ENCODE peak calls at places on chromosomes 13 and 19, in four cellular contexts. R is colonic mucosa, S is hepatocyte, L is Peyer's patch. I is an unnamed sample.

GRCh38 chr19:40811478-40812341 is 12.7 kb downstream of the EGLN2 start:
- DNase-seq in L (no peak), R (peak; percentile 33), S (peak; percentile 77), I (no peak)

GRCh38 chr13:37546087-37546486 is 52.5 kb downstream of the POSTN start:
- DNase-seq in S (no peak), R (no peak), L (no peak), I (no peak)

GRCh38 chr19:32406161-32407003 is 812 bp downstream of the DPY19L3 start:
- DNase-seq in R (no peak), S (no peak), L (no peak), I (peak; percentile 31)

GRCh38 chr19:44587863-44588752 is 25.3 kb upstream of the IGSF23 start:
- DNase-seq in L (no peak), R (no peak), S (peak; percentile 55), I (peak; percentile 68)

GRCh38 chr19:20247016-20247683 is 80.1 kb downstream of the ZNF486 start:
- DNase-seq in R (no peak), S (peak; percentile 58), L (no peak), I (no peak)

GRCh38 chr19:47105874-47106273 is 7.7 kb downstream of the ZC3H4 start:
- DNase-seq in R (no peak), L (no peak), S (no peak), I (no peak)

GRCh38 chr13:93932901-93933300 is 546.6 kb downstream of the DCT start:
- DNase-seq in S (no peak), L (no peak), R (no peak), I (no peak)

GRCh38 chr13:48018637-48019036 is 17.6 kb upstream of the SUCLA2 start:
- DNase-seq in R (no peak), L (no peak), S (no peak), I (no peak)

GRCh38 chr13:26482451-26483197 is 74.9 kb upstream of the WASF3 start:
- DNase-seq in R (peak; percentile 82), L (peak; percentile 89), S (peak; percentile 76), I (peak; percentile 83)

GRCh38 chr19:45097776-45098520 is 5.0 kb downstream of the PPP1R37 start:
- DNase-seq in L (peak; percentile 82), S (peak; percentile 92), R (peak; percentile 48), I (peak; percentile 29)

GRCh38 chr13:39353988-39354387 is 249.0 kb downstream of the LHFPL6 start:
- DNase-seq in R (no peak), L (no peak), S (no peak), I (no peak)

GRCh38 chr13:113783482-113783881 is 24.5 kb downstream of the TMEM255B start:
- DNase-seq in S (no peak), L (peak; percentile 15), R (no peak), I (no peak)

GRCh38 chr13:93116809-93117208 is 109.8 kb upstream of the GPC6 start:
- DNase-seq in R (no peak), L (no peak), S (peak; percentile 23), I (peak; percentile 9)

GRCh38 chr19:41357746-41358145 is 4.0 kb upstream of the TGFB1 start:
- DNase-seq in R (no peak), L (no peak), S (no peak), I (no peak)

GRCh38 chr19:17687857-17688784 is at the start of gene UNC13A:
- DNase-seq in R (peak; percentile 26), L (no peak), S (peak; percentile 76), I (peak; percentile 63)

GRCh38 chr19:56896041-56896440 is 55.5 kb upstream of the PEG3 start:
- DNase-seq in S (no peak), L (no peak), R (no peak), I (no peak)

GRCh38 chr13:73691891-73692290 is 442.3 kb downstream of the KLF12 start:
- DNase-seq in L (no peak), S (no peak), R (no peak), I (no peak)

GRCh38 chr13:44141213-44141724 is 232.4 kb upstream of the SERP2 start:
- DNase-seq in R (peak; percentile 40), S (no peak), L (no peak), I (peak; percentile 13)

GRCh38 chr19:51687791-51688664 is 5.1 kb upstream of the SPACA6 start:
- DNase-seq in R (peak; percentile 45), L (no peak), S (peak; percentile 77), I (peak; percentile 21)

GRCh38 chr13:43333176-43333575 is 309.8 kb downstream of the DNAJC15 start:
- DNase-seq in S (no peak), R (no peak), L (no peak), I (no peak)

GRCh38 chr19:18349524-18350128 is 9.2 kb downstream of the PGPEP1 start:
- DNase-seq in R (peak; percentile 78), S (peak; percentile 71), L (peak; percentile 77), I (peak; percentile 69)

GRCh38 chr19:6402834-6403608 is 10.1 kb upstream of the GTF2F1 start:
- DNase-seq in R (peak; percentile 89), S (peak; percentile 68), L (peak; percentile 90), I (peak; percentile 46)

GRCh38 chr13:74145249-74145970 is 11.2 kb upstream of the KLF12 start:
- DNase-seq in R (no peak), S (peak; percentile 23), L (no peak), I (no peak)

GRCh38 chr13:98984118-98984517 is 6.3 kb upstream of the DOCK9 start:
- DNase-seq in R (no peak), S (no peak), L (no peak), I (no peak)

GRCh38 chr13:67230774-67231480 is 791 bp upstream of the PCDH9 start:
- DNase-seq in S (peak; percentile 82), R (peak; percentile 41), L (peak; percentile 61), I (peak; percentile 65)

GRCh38 chr19:47573076-47574026 is at the start of gene ZNF541:
- DNase-seq in S (no peak), L (peak; percentile 82), R (peak; percentile 58), I (peak; percentile 11)

GRCh38 chr19:51196181-51196580 is 28.7 kb upstream of the CD33 start:
- DNase-seq in R (no peak), L (no peak), S (no peak), I (no peak)

GRCh38 chr13:65553328-65553727 is 1676.8 kb downstream of the PCDH9 start:
- DNase-seq in S (no peak), L (no peak), R (no peak), I (no peak)

GRCh38 chr19:10508707-10509106 is 5.6 kb upstream of the KEAP1 start:
- DNase-seq in L (no peak), S (no peak), R (no peak), I (no peak)

GRCh38 chr13:108895220-108895704 is 265.9 kb downstream of the MYO16 start:
- DNase-seq in R (no peak), L (no peak), S (peak; percentile 72), I (peak; percentile 74)

GRCh38 chr13:28657784-28658538 is 969 bp upstream of the POMP start:
- DNase-seq in S (peak; percentile 22), L (no peak), R (no peak), I (peak; percentile 23)

GRCh38 chr19:46860125-46860845 is 512 bp upstream of the ARHGAP35 start:
- DNase-seq in L (peak; percentile 99), R (peak; percentile 98), S (peak; percentile 99), I (peak; percentile 100)

GRCh38 chr19:46976845-46977320 is 42.8 kb upstream of the NPAS1 start:
- DNase-seq in S (peak; percentile 62), L (no peak), R (no peak), I (no peak)

GRCh38 chr19:5001547-5002131 is 32.7 kb downstream of the KDM4B start:
- DNase-seq in S (peak; percentile 50), R (no peak), L (no peak), I (peak; percentile 71)

GRCh38 chr19:16125738-16126495 is 14.2 kb downstream of the RAB8A start:
- DNase-seq in S (no peak), L (peak; percentile 69), R (peak; percentile 47), I (no peak)
- H3K4me1 ChIP-seq in S (no peaks in the 10 kb centered on the region), L (no peaks in the 10 kb centered on the region), R (no peaks in the 10 kb centered on the region), I (no peaks in the 10 kb centered on the region)

DNA sequence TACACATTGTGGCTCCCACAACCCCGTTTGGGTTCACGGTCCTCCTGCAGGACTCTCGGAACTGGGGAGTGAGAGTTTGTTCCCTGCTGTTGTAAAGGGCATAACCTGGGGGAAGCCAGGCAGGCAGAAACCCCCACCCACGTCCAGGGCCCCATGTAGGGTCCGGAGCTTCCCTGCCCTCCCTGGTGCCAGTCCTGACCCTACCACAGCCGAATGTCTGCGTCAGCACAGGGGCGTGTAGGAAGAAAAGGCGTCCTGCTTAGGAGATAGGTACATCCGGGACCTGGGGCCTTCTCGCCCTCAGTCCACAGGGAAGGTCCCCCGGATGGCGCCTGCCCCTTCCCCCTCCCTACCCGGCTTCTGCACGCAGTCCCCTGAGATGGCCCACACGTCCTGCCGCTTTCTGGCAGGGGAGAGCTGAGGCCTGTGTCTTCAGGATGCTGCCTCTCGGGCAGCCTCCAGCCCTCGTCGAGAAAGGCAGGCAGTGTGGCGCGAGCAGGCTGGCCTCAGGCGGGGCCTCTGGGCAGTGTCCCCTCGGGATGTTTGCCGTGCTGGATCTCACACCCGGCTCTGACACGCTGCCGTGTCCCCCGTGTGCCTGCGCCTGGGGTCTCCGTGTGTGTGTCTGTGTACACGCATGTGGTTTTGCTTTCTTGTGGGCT is 19.1 kb downstream of the CSNK1G2 start:
- DNase-seq in S (no peak), L (no peak), R (no peak), I (no peak)
- H3K27me3 ChIP-seq in S (no peaks in the 10 kb centered on the region), L (no peaks in the 10 kb centered on the region), R (no peaks in the 10 kb centered on the region), I (no peaks in the 10 kb centered on the region)

GRCh38 chr13:50526771-50527567 is 316.5 kb downstream of the DLEU7 start:
- DNase-seq in L (no peak), R (no peak), S (no peak), I (no peak)
- H3K4me1 ChIP-seq in L (no peaks in the 10 kb centered on the region), R (peaks cover 8% of the 10 kb centered on the region), S (peaks cover 28% of the 10 kb centered on the region), I (peaks cover 3% of the 10 kb centered on the region)

DNA sequence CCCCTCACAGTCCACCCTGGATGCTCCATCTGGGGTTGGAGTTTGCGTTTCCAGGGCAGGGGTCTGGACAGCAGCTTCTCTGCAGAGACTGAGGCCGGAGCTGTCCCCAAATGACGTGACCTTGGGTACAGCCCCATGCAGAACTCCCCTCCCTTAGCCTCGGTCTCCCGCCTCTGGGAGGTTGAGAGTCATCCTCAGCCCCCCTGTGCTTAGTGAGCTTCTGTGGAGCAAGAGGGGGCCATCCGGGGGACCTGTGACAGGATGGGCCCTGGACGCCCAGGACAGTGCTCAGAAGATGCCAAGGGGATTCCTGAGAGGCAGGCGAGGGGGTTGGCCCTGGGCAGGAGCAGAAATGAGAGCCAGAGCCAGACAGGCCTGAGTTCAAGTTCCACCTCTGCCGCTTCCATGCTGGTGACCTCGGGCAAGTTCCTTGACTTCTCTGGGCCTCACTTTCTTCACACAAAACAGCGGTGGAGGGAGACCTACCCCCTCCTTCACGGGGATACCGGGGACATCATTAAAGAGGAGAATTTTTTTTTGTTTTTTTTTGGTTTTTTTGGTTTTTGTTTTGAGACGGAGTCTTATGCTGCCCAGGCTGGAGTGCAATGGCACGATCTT is 20.3 kb downstream of the SMIM24 start:
- DNase-seq in S (no peak), R (no peak), L (no peak), I (no peak)
- H3K27me3 ChIP-seq in S (peaks cover 17% of the 10 kb centered on the region), R (no peaks in the 10 kb centered on the region), L (no peaks in the 10 kb centered on the region), I (no peaks in the 10 kb centered on the region)